ENCODE peak calls at places on chromosome 11, in four cellular contexts. F is upper lobe of right lung, G is heart left ventricle, S is endothelial cell of umbilical vein. Y is an unnamed sample.

GRCh38 chr11:120883404-120884135 is 140.3 kb upstream of the TBCEL start:
- DNase-seq in F (no peak), S (peak; percentile 52), G (peak; percentile 79), Y (peak; percentile 28)

GRCh38 chr11:12019337-12019736 is 10.9 kb upstream of the DKK3 start:
- DNase-seq in F (no peak), G (no peak), S (peak; percentile 97), Y (no peak)

GRCh38 chr11:68751331-68751856 is at the start of gene TESMIN:
- DNase-seq in S (peak; percentile 58), F (peak; percentile 96), G (peak; percentile 88), Y (peak; percentile 69)

GRCh38 chr11:103929168-103929903 is 107.1 kb upstream of the DDI1 start:
- DNase-seq in G (no peak), F (no peak), S (no peak), Y (no peak)

GRCh38 chr11:35944503-35945136 is 758 bp downstream of the LDLRAD3 start:
- DNase-seq in G (no peak), F (peak; percentile 67), S (no peak), Y (no peak)

GRCh38 chr11:110173775-110174644 is 80.8 kb downstream of the ZC3H12C start:
- DNase-seq in G (peak; percentile 62), F (peak; percentile 83), S (peak; percentile 77), Y (peak; percentile 53)

GRCh38 chr11:127074151-127074761 is 73.7 kb upstream of the KIRREL3 start:
- DNase-seq in G (no peak), F (no peak), S (no peak), Y (no peak)

GRCh38 chr11:19973136-19973635 is 187.1 kb downstream of the DBX1 start:
- DNase-seq in G (no peak), F (no peak), S (no peak), Y (no peak)

GRCh38 chr11:119338946-119339580 is 1.6 kb downstream of the C1QTNF5 start:
- DNase-seq in S (peak; percentile 49), G (peak; percentile 62), F (peak; percentile 51), Y (peak; percentile 76)

GRCh38 chr11:123430736-123431356 is 777 bp downstream of the GRAMD1B start:
- DNase-seq in G (peak; percentile 74), F (peak; percentile 89), S (peak; percentile 60), Y (peak; percentile 80)

GRCh38 chr11:1942541-1943260 is 4.4 kb upstream of the MRPL23 start:
- DNase-seq in S (no peak), G (peak; percentile 19), F (peak; percentile 49), Y (no peak)

GRCh38 chr11:8206251-8207079 is 37.6 kb upstream of the RIC3 start:
- DNase-seq in G (peak; percentile 47), S (peak; percentile 95), F (no peak), Y (peak; percentile 63)

GRCh38 chr11:121572581-121573059 is 119.9 kb upstream of the SORL1-AS1 start:
- DNase-seq in F (no peak), G (no peak), S (no peak), Y (no peak)

GRCh38 chr11:124928942-124929663 is 6.7 kb downstream of the HEPACAM start:
- DNase-seq in F (no peak), G (no peak), S (no peak), Y (peak; percentile 34)

GRCh38 chr11:84291996-84292395 is 1005.8 kb upstream of the CCDC90B start:
- DNase-seq in S (no peak), F (no peak), G (no peak), Y (no peak)

GRCh38 chr11:31325162-31325561 is 44.4 kb downstream of the DCDC1 start:
- DNase-seq in S (no peak), G (no peak), F (no peak), Y (no peak)

GRCh38 chr11:61731956-61732675 is 20.3 kb upstream of the MYRF start:
- DNase-seq in S (no peak), G (no peak), F (no peak), Y (no peak)

GRCh38 chr11:47946682-47947575 is 33.4 kb upstream of the PTPRJ start:
- DNase-seq in F (peak; percentile 87), G (peak; percentile 78), S (peak; percentile 88), Y (peak; percentile 87)

GRCh38 chr11:27303903-27304302 is 59.1 kb downstream of the CCDC34 start:
- DNase-seq in G (no peak), S (no peak), F (no peak), Y (no peak)

GRCh38 chr11:43957571-43957970 is 15.1 kb downstream of the C11orf96 start:
- DNase-seq in F (no peak), G (no peak), S (no peak), Y (no peak)

GRCh38 chr11:34825670-34826383 is 90.4 kb downstream of the APIP start:
- DNase-seq in G (no peak), S (no peak), F (peak; percentile 68), Y (no peak)

GRCh38 chr11:112453601-112454577 is 193.2 kb upstream of the PLET1 start:
- DNase-seq in S (peak; percentile 24), F (peak; percentile 70), G (peak; percentile 44), Y (no peak)

GRCh38 chr11:836700-837099 is 3.9 kb downstream of the CD151 start:
- DNase-seq in G (no peak), S (no peak), F (no peak), Y (no peak)
- H3K36me3 ChIP-seq in G (no peaks in the 10 kb centered on the region), S (peaks cover 25% of the 10 kb centered on the region), F (peaks cover 50% of the 10 kb centered on the region), Y (peaks cover 39% of the 10 kb centered on the region)

DNA sequence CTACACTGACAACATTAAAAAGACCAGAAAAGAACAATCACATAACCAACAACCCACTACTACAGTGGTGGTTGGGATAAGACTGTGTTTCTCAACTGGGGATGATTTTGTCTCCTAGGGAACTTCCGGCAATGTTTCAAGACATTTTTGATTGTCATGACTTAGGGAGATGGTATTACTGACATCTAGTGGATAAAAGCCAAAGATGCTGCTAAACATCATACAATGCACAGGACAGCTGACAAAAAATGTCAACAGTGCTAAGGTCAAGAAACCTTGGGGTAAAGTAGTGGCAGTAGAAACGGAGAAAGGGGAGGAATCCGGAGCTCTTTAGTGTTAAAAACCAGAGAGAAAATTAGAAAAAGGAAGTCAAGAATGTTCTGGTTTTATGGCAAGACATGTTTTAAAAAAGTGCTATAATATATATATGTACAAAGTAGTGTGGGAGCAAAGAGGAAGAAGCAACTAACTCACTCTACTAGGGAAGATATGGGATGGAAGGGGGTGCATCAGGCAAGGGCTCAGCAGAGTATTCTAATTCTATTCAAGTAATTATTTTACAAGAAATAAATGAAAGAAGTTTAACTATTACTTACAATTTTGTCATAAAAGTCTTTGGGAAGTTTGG is 37.2 kb downstream of the CKAP5 start:
- DNase-seq in F (no peak), S (peak; percentile 46), G (no peak), Y (no peak)
- H3K4me1 ChIP-seq in F (no peaks in the 10 kb centered on the region), S (peaks cover 11% of the 10 kb centered on the region), G (no peaks in the 10 kb centered on the region), Y (no peaks in the 10 kb centered on the region)

GRCh38 chr11:117314840-117315239 is 1.2 kb downstream of the BACE1 start:
- DNase-seq in S (no peak), G (no peak), F (no peak), Y (no peak)

GRCh38 chr11:117315285-117316196 is 515 bp downstream of the BACE1 start:
- DNase-seq in F (no peak), G (no peak), S (peak; percentile 17), Y (no peak)

GRCh38 chr11:117318738-117319137 is 2.7 kb upstream of the BACE1 start:
- DNase-seq in S (no peak), F (no peak), G (no peak), Y (no peak)

GRCh38 chr11:117313828-117314768 is 2.0 kb downstream of the BACE1 start:
- DNase-seq in F (no peak), G (no peak), S (no peak), Y (no peak)

GRCh38 chr11:117316197-117316961 is at the start of gene BACE1:
- DNase-seq in F (peak; percentile 88), G (peak; percentile 90), S (peak; percentile 82), Y (peak; percentile 82)
- H3K36me3 ChIP-seq in F (no peaks in the 10 kb centered on the region), G (no peaks in the 10 kb centered on the region), S (no peaks in the 10 kb centered on the region), Y (no peaks in the 10 kb centered on the region)

GRCh38 chr11:131409307-131409706 is 38.9 kb downstream of the NTM start:
- DNase-seq in S (no peak), G (no peak), F (no peak), Y (no peak)

GRCh38 chr11:131413217-131413616 is 42.8 kb downstream of the NTM start:
- DNase-seq in S (no peak), F (no peak), G (no peak), Y (no peak)

GRCh38 chr11:131412061-131412460 is 41.6 kb downstream of the NTM start:
- DNase-seq in S (no peak), G (no peak), F (no peak), Y (no peak)

GRCh38 chr11:131404010-131404409 is 33.6 kb downstream of the NTM start:
- DNase-seq in F (no peak), S (no peak), G (no peak), Y (no peak)

GRCh38 chr11:131408011-131408640 is 37.7 kb downstream of the NTM start:
- DNase-seq in S (no peak), F (no peak), G (peak; percentile 35), Y (peak; percentile 35)
- H3K4me1 ChIP-seq in S (no peaks in the 10 kb centered on the region), F (no peaks in the 10 kb centered on the region), G (no peaks in the 10 kb centered on the region), Y (no peaks in the 10 kb centered on the region)

GRCh38 chr11:13107544-13108044 is 98.5 kb downstream of the RASSF10 start:
- DNase-seq in F (no peak), G (no peak), S (no peak), Y (no peak)
- H3K36me3 ChIP-seq in F (no peaks in the 10 kb centered on the region), G (no peaks in the 10 kb centered on the region), S (no peaks in the 10 kb centered on the region), Y (no peaks in the 10 kb centered on the region)